ENCODE peak calls at places on chromosomes 7 and 10, in five cellular contexts. H, B, O, G and W are unnamed samples.

GRCh38 chr10:87927091-87927490 is 63.7 kb downstream of the PTEN start:
- DNase-seq in H (no peak), B (no peak), O (no peak), G (peak; percentile 20), W (no peak)

GRCh38 chr7:122166708-122167107 is 22.7 kb upstream of the AASS start:
- DNase-seq in H (no peak), B (peak; percentile 56), O (no peak), G (peak; percentile 2), W (no peak)

GRCh38 chr10:10865913-10866312 is 151.8 kb upstream of the CELF2 start:
- DNase-seq in H (no peak), B (no peak), O (no peak), G (no peak), W (no peak)

GRCh38 chr10:4315529-4315928 is 510.5 kb upstream of the AKR1E2 start:
- DNase-seq in H (no peak), B (peak; percentile 86), O (no peak), G (peak; percentile 81), W (no peak)

GRCh38 chr10:11280187-11280932 is 262.7 kb downstream of the CELF2 start:
- DNase-seq in H (no peak), B (no peak), O (no peak), G (no peak), W (no peak)

GRCh38 chr10:92156874-92157273 is 134.0 kb downstream of the CPEB3 start:
- DNase-seq in H (no peak), B (no peak), O (no peak), G (peak; percentile 6), W (no peak)

GRCh38 chr7:80781561-80781979 is 137.3 kb downstream of the SEMA3C start:
- DNase-seq in H (no peak), B (peak; percentile 94), O (no peak), G (peak; percentile 94), W (no peak)

GRCh38 chr10:97121084-97121483 is 64.7 kb downstream of the SLIT1 start:
- DNase-seq in H (no peak), B (no peak), O (no peak), G (no peak), W (no peak)

GRCh38 chr7:106841896-106842390 is 23.1 kb upstream of the PIK3CG start:
- DNase-seq in H (no peak), B (no peak), O (no peak), G (no peak), W (no peak)

GRCh38 chr7:46369933-46370654 is 449.0 kb upstream of the IGFBP3 start:
- DNase-seq in H (no peak), B (peak; percentile 95), O (no peak), G (peak; percentile 91), W (no peak)

GRCh38 chr7:77979219-77979618 is 180.6 kb downstream of the PHTF2 start:
- DNase-seq in H (no peak), B (peak; percentile 13), O (no peak), G (no peak), W (no peak)

GRCh38 chr7:25557379-25557916 is 329.2 kb upstream of the NPVF start:
- DNase-seq in H (no peak), B (no peak), O (no peak), G (no peak), W (no peak)

GRCh38 chr7:3065724-3066143 is 22.1 kb upstream of the CARD11 start:
- DNase-seq in H (no peak), B (peak; percentile 13), O (peak; percentile 80), G (no peak), W (peak; percentile 75)